ENCODE peak calls at places on chromosomes 5 and 9, in ten cellular contexts. F, X, P, U, G, B, Q, C, H and Z are unnamed samples.

GRCh38 chr9:21598749-21599148 is 116.6 kb upstream of the IFNE start:
- DNase-seq in P (no peak), U (no peak), X (no peak), F (no peak), C (no peak), H (no peak), B (no peak), Q (no peak), G (no peak), Z (no peak)

GRCh38 chr5:154179846-154180710 is 10.5 kb upstream of the GALNT10 start:
- DNase-seq in H (peak; percentile 57), F (no peak), P (no peak), B (peak; percentile 13), G (no peak), C (peak; percentile 67), X (peak; percentile 52), U (peak; percentile 67), Q (peak; percentile 11), Z (no peak)

GRCh38 chr9:134216449-134216951 is 52.1 kb upstream of the RNU6ATAC start:
- DNase-seq in H (no peak), Q (no peak), G (no peak), B (no peak), C (no peak), U (no peak), X (no peak), P (no peak), F (no peak), Z (no peak)

GRCh38 chr5:57358796-57359592 is 123.6 kb downstream of the ACTBL2 start:
- DNase-seq in F (no peak), B (no peak), H (no peak), P (no peak), X (no peak), U (no peak), Q (no peak), C (no peak), G (no peak), Z (no peak)

GRCh38 chr5:113336975-113337374 is 97.8 kb downstream of the TSSK1B start:
- DNase-seq in U (peak; percentile 77), X (peak; percentile 2), G (no peak), H (peak; percentile 59), F (no peak), C (peak; percentile 43), Q (no peak), B (no peak), P (peak; percentile 39), Z (no peak)

GRCh38 chr9:114089206-114089840 is 9.8 kb downstream of the KIF12 start:
- DNase-seq in H (no peak), Q (no peak), B (no peak), C (no peak), G (no peak), P (no peak), X (no peak), F (no peak), U (no peak), Z (no peak)

GRCh38 chr5:1280177-1281037 is 14.5 kb downstream of the TERT start:
- DNase-seq in H (no peak), X (no peak), U (no peak), P (no peak), C (no peak), G (no peak), B (no peak), F (no peak), Q (no peak), Z (peak; percentile 30)

GRCh38 chr9:71683598-71684235 is 84.6 kb downstream of the CEMIP2 start:
- DNase-seq in Q (no peak), U (peak; percentile 61), G (no peak), H (peak; percentile 8), P (peak; percentile 29), F (no peak), B (no peak), C (peak; percentile 44), X (peak; percentile 20), Z (peak; percentile 77)

GRCh38 chr9:98241357-98242104 is 13.9 kb downstream of the TBC1D2 start:
- DNase-seq in X (no peak), P (no peak), B (no peak), C (no peak), G (no peak), Q (no peak), F (no peak), U (no peak), H (no peak), Z (no peak)

GRCh38 chr5:109654455-109654854 is 35.3 kb upstream of the MAN2A1 start:
- DNase-seq in X (no peak), F (no peak), U (no peak), Q (no peak), P (no peak), B (no peak), G (no peak), H (no peak), C (peak; percentile 12), Z (peak; percentile 59)

GRCh38 chr5:6736524-6737042 is 23.4 kb downstream of the TENT4A start:
- DNase-seq in Q (no peak), B (no peak), C (no peak), G (no peak), U (no peak), H (no peak), X (no peak), P (no peak), F (no peak), Z (no peak)

GRCh38 chr5:1133510-1134255 is 21.8 kb upstream of the SLC12A7 start:
- DNase-seq in P (no peak), F (no peak), U (no peak), B (no peak), Q (no peak), C (no peak), X (no peak), H (no peak), G (no peak), Z (no peak)

GRCh38 chr5:83125560-83125959 is 48.2 kb downstream of the XRCC4 start:
- DNase-seq in Q (no peak), P (no peak), U (no peak), F (no peak), X (no peak), B (no peak), H (no peak), G (no peak), C (no peak), Z (no peak)

GRCh38 chr9:124335320-124335707 is 77.6 kb downstream of the NEK6 start:
- DNase-seq in B (no peak), C (no peak), U (no peak), X (no peak), P (no peak), F (no peak), Q (no peak), G (no peak), H (no peak), Z (no peak)

GRCh38 chr5:132500244-132500930 is 9.8 kb upstream of the IRF1 start:
- DNase-seq in Q (no peak), U (no peak), B (no peak), P (no peak), C (no peak), F (no peak), X (no peak), H (no peak), G (no peak), Z (no peak)

GRCh38 chr5:68032240-68032762 is 183.3 kb upstream of the PIK3R1 start:
- DNase-seq in Q (no peak), F (no peak), G (no peak), U (no peak), X (no peak), C (no peak), B (no peak), H (no peak), P (no peak), Z (no peak)

GRCh38 chr5:122896598-122897282 is 51.3 kb downstream of the SNX24 start:
- DNase-seq in H (peak; percentile 13), B (no peak), G (no peak), Q (no peak), U (peak; percentile 85), F (no peak), C (peak; percentile 41), P (peak; percentile 36), X (no peak), Z (no peak)

GRCh38 chr5:154296525-154297159 is 106.1 kb downstream of the GALNT10 start:
- DNase-seq in X (no peak), C (no peak), F (no peak), U (no peak), G (no peak), Q (no peak), B (no peak), P (no peak), H (no peak), Z (no peak)

GRCh38 chr5:139709587-139710369 is 61.6 kb downstream of the CXXC5 start:
- DNase-seq in X (no peak), B (no peak), F (no peak), H (peak; percentile 30), Q (no peak), U (no peak), P (no peak), C (no peak), G (no peak), Z (no peak)

GRCh38 chr5:8908055-8908683 is 637.7 kb downstream of the SEMA5A start:
- DNase-seq in C (no peak), B (no peak), F (no peak), U (peak; percentile 43), Q (no peak), P (no peak), G (no peak), X (no peak), H (peak; percentile 7), Z (no peak)

GRCh38 chr9:1759901-1760300 is 255.2 kb upstream of the SMARCA2 start:
- DNase-seq in G (no peak), X (no peak), U (no peak), H (no peak), F (no peak), C (no peak), B (no peak), P (no peak), Q (no peak), Z (no peak)

GRCh38 chr5:12910611-12911010 is 1006.4 kb upstream of the CTNND2 start:
- DNase-seq in F (no peak), X (no peak), H (no peak), G (no peak), C (no peak), P (no peak), U (no peak), B (no peak), Q (no peak), Z (no peak)

GRCh38 chr9:126471084-126471611 is 142.6 kb upstream of the LMX1B start:
- DNase-seq in P (peak; percentile 80), H (peak; percentile 53), Q (peak; percentile 48), C (peak; percentile 92), G (no peak), B (no peak), F (peak; percentile 56), U (peak; percentile 52), X (peak; percentile 40), Z (peak; percentile 95)

GRCh38 chr5:32445831-32446614 is 1.5 kb upstream of the ZFR start:
- DNase-seq in U (no peak), P (no peak), G (no peak), C (no peak), F (no peak), Q (no peak), B (no peak), X (no peak), H (no peak), Z (no peak)

GRCh38 chr9:124869986-124870560 is 8.1 kb downstream of the ARPC5L start:
- DNase-seq in P (no peak), B (no peak), Q (peak; percentile 62), X (no peak), C (no peak), F (peak; percentile 79), G (no peak), U (peak; percentile 37), H (no peak), Z (no peak)

GRCh38 chr5:66554211-66554610 is 42.0 kb upstream of the MAST4 start:
- DNase-seq in H (peak; percentile 2), Q (no peak), B (no peak), P (no peak), U (no peak), G (no peak), F (no peak), X (no peak), C (no peak), Z (peak; percentile 61)

GRCh38 chr9:100070071-100070470 is 28.7 kb downstream of the ERP44 start:
- DNase-seq in B (no peak), Q (no peak), P (no peak), X (no peak), F (no peak), U (no peak), C (no peak), H (no peak), G (no peak), Z (no peak)

GRCh38 chr5:74895906-74896305 is 29.7 kb upstream of the FAM169A start:
- DNase-seq in Q (no peak), P (peak; percentile 40), G (no peak), X (peak; percentile 60), B (no peak), F (no peak), U (peak; percentile 59), C (peak; percentile 72), H (peak; percentile 66), Z (no peak)